ENCODE peak calls at places on chromosomes 5 and 9, in nine cellular contexts. O is heart left ventricle, R is prostate gland, E is iris pigment epithelial cell, J is fibroblast of lung, B is GM13977, Q is brain microvascular endothelial cell, Y is NCI-H69, D is hypothalamus. G is an unnamed sample.

GRCh38 chr5:149829954-149830353 is 99.8 kb downstream of the PPARGC1B start:
- DNase-seq in O (no peak), R (no peak), E (no peak), J (no peak), B (peak), Q (no peak), Y (peak), D (no peak), G (no peak)

GRCh38 chr5:82641362-82641988 is 363.3 kb upstream of the RPS23 start:
- DNase-seq in O (peak), R (peak), E (peak), J (peak), B (peak), Q (peak), Y (peak), D (peak), G (peak)

GRCh38 chr5:66010476-66010875 is 84.1 kb downstream of the ERBIN start:
- DNase-seq in O (no peak), R (no peak), E (peak), J (peak), B (no peak), Q (no peak), Y (no peak), D (no peak), G (no peak)

GRCh38 chr5:94785111-94785510 is 166.6 kb downstream of the SLF1 start:
- DNase-seq in O (no peak), R (no peak), E (no peak), J (no peak), B (no peak), Q (no peak), Y (peak), D (no peak), G (no peak)

GRCh38 chr9:18346761-18347160 is 127.2 kb upstream of the ADAMTSL1 start:
- DNase-seq in O (no peak), R (no peak), E (no peak), J (no peak), B (no peak), Q (no peak), Y (no peak), D (no peak), G (no peak)

GRCh38 chr5:108700928-108701327 is 46.8 kb upstream of the FER start:
- DNase-seq in O (no peak), R (no peak), E (no peak), J (no peak), B (no peak), Q (no peak), Y (peak), D (no peak), G (no peak)

GRCh38 chr9:4748612-4749011 is 7.6 kb upstream of the AK3 start:
- DNase-seq in O (no peak), R (no peak), E (no peak), J (peak), B (no peak), Q (peak), Y (no peak), D (no peak), G (no peak)

GRCh38 chr9:22548625-22549024 is 102.0 kb downstream of the DMRTA1 start:
- DNase-seq in O (no peak), R (no peak), E (no peak), J (no peak), B (no peak), Q (no peak), Y (no peak), D (no peak), G (no peak)

GRCh38 chr9:126916909-126917308 is 2.3 kb downstream of the RALGPS1 start:
- DNase-seq in O (no peak), R (no peak), E (no peak), J (no peak), B (no peak), Q (no peak), Y (peak), D (no peak), G (no peak)

GRCh38 chr9:128882677-128883590 is 1.0 kb downstream of the LRRC8A start:
- DNase-seq in O (no peak), R (no peak), E (no peak), J (peak), B (no peak), Q (no peak), Y (peak), D (no peak), G (no peak)

GRCh38 chr9:35481347-35481975 is 8.4 kb upstream of the RUSC2 start:
- DNase-seq in O (peak), R (peak), E (peak), J (peak), B (peak), Q (peak), Y (peak), D (no peak), G (no peak)

GRCh38 chr9:134319306-134320194 is 6.7 kb upstream of the RXRA start:
- DNase-seq in O (peak), R (no peak), E (no peak), J (no peak), B (no peak), Q (no peak), Y (no peak), D (no peak), G (no peak)

GRCh38 chr9:126980231-126980630 is 65.6 kb downstream of the RALGPS1 start:
- DNase-seq in O (no peak), R (no peak), E (no peak), J (no peak), B (no peak), Q (no peak), Y (no peak), D (no peak), G (no peak)

GRCh38 chr5:22063717-22064116 is 789.4 kb downstream of the CDH12 start:
- DNase-seq in O (no peak), R (no peak), E (no peak), J (no peak), B (no peak), Q (no peak), Y (no peak), D (no peak), G (no peak)

GRCh38 chr5:167658890-167659289 is 632.6 kb upstream of the WWC1 start:
- DNase-seq in O (no peak), R (no peak), E (peak), J (peak), B (no peak), Q (no peak), Y (no peak), D (no peak), G (no peak)

GRCh38 chr5:76099286-76099702 is 16.1 kb downstream of the SV2C start:
- DNase-seq in O (no peak), R (no peak), E (no peak), J (no peak), B (peak), Q (no peak), Y (no peak), D (no peak), G (no peak)

GRCh38 chr9:83013261-83013610 is 49.7 kb downstream of the RASEF start:
- DNase-seq in O (no peak), R (no peak), E (peak), J (peak), B (no peak), Q (peak), Y (peak), D (no peak), G (no peak)

GRCh38 chr5:68562308-68562707 is 346.8 kb downstream of the PIK3R1 start:
- DNase-seq in O (peak), R (no peak), E (peak), J (peak), B (no peak), Q (peak), Y (peak), D (peak), G (no peak)

GRCh38 chr9:137077758-137078693 is 709 bp downstream of the UAP1L1 start:
- DNase-seq in O (no peak), R (no peak), E (no peak), J (no peak), B (no peak), Q (no peak), Y (peak), D (no peak), G (no peak)

GRCh38 chr5:71703941-71704340 is 15.1 kb upstream of the CARTPT start:
- DNase-seq in O (no peak), R (no peak), E (no peak), J (no peak), B (no peak), Q (no peak), Y (peak), D (no peak), G (no peak)

GRCh38 chr9:78030553-78031270 is 899 bp downstream of the GNAQ start:
- DNase-seq in O (peak), R (peak), E (peak), J (peak), B (peak), Q (no peak), Y (peak), D (peak), G (peak)

GRCh38 chr5:168353216-168353957 is 61.9 kb downstream of the WWC1 start:
- DNase-seq in O (no peak), R (peak), E (peak), J (peak), B (no peak), Q (no peak), Y (no peak), D (no peak), G (no peak)

GRCh38 chr5:153782589-153783238 is 256.0 kb downstream of the FAM114A2 start:
- DNase-seq in O (no peak), R (no peak), E (peak), J (peak), B (no peak), Q (peak), Y (no peak), D (no peak), G (no peak)

GRCh38 chr9:123346026-123346425 is 10.0 kb upstream of the CRB2 start:
- DNase-seq in O (no peak), R (no peak), E (no peak), J (no peak), B (peak), Q (no peak), Y (peak), D (no peak), G (no peak)

GRCh38 chr5:128284236-128284635 is 200.7 kb downstream of the SLC12A2 start:
- DNase-seq in O (no peak), R (no peak), E (no peak), J (peak), B (no peak), Q (no peak), Y (no peak), D (no peak), G (no peak)

GRCh38 chr5:89968870-89969472 is 440.6 kb downstream of the CETN3 start:
- DNase-seq in O (peak), R (peak), E (peak), J (peak), B (no peak), Q (peak), Y (no peak), D (peak), G (no peak)

GRCh38 chr9:20224756-20225155 is 397.5 kb downstream of the MLLT3 start:
- DNase-seq in O (no peak), R (no peak), E (no peak), J (peak), B (no peak), Q (peak), Y (no peak), D (no peak), G (no peak)

GRCh38 chr5:144315994-144316634 is 145.4 kb downstream of the KCTD16 start:
- DNase-seq in O (no peak), R (no peak), E (no peak), J (no peak), B (no peak), Q (no peak), Y (peak), D (no peak), G (no peak)

GRCh38 chr9:136339173-136339957 is 12.0 kb downstream of the GPSM1 start:
- DNase-seq in O (peak), R (peak), E (peak), J (peak), B (peak), Q (no peak), Y (peak), D (peak), G (no peak)

GRCh38 chr5:172002840-172003512 is 3.5 kb downstream of the FBXW11 start:
- DNase-seq in O (no peak), R (no peak), E (no peak), J (no peak), B (no peak), Q (no peak), Y (peak), D (no peak), G (no peak)

G was measured in C1 segment of cervical spinal cord.